ENCODE peak calls at places on chromosomes 1 and 21, in nine cellular contexts. A is psoas muscle; X is endodermal cell; F is brain microvascular endothelial cell; T is AG04450; P is naive thymus-derived CD4-positive, alpha-beta T cell; B is GM23338; E is A549; G is neural progenitor cell. O is an unnamed sample.

GRCh38 chr1:91864017-91864700 is 21.8 kb downstream of the TGFBR3 start:
- DNase-seq in A (no peak), X (no peak), F (peak; percentile 15), T (no peak), P (no peak), B (no peak), E (no peak), G (no peak), O (no peak)

GRCh38 chr1:6960291-6960758 is 175.1 kb downstream of the CAMTA1 start:
- DNase-seq in A (peak; percentile 80), X (no peak), F (no peak), T (peak; percentile 15), P (no peak), B (no peak), E (no peak), G (no peak), O (no peak)

GRCh38 chr21:43318841-43319781 is 107.8 kb downstream of the SIK1 start:
- DNase-seq in A (peak; percentile 58), X (no peak), F (peak; percentile 80), T (peak; percentile 16), P (no peak), B (no peak), E (peak; percentile 55), G (no peak), O (no peak)

GRCh38 chr1:31548899-31549806 is 27.2 kb upstream of the TINAGL1 start:
- DNase-seq in A (peak; percentile 84), X (peak; percentile 98), F (peak; percentile 92), T (peak; percentile 70), P (peak; percentile 79), B (peak; percentile 89), E (peak; percentile 84), G (peak; percentile 87), O (peak; percentile 68)

GRCh38 chr1:47940321-47940720 is 56.9 kb downstream of the TRABD2B start:
- DNase-seq in A (no peak), X (no peak), F (peak; percentile 6), T (no peak), P (no peak), B (no peak), E (no peak), G (no peak), O (no peak)

GRCh38 chr1:51336004-51336403 is 5.6 kb upstream of the TTC39A start:
- DNase-seq in A (no peak), X (no peak), F (no peak), T (no peak), P (no peak), B (no peak), E (no peak), G (no peak), O (no peak)

GRCh38 chr21:27636671-27637070 is 669.8 kb upstream of the ADAMTS5 start:
- DNase-seq in A (peak; percentile 49), X (no peak), F (no peak), T (no peak), P (no peak), B (no peak), E (no peak), G (no peak), O (no peak)

GRCh38 chr1:66446261-66447001 is 87.5 kb upstream of the SGIP1 start:
- DNase-seq in A (no peak), X (peak; percentile 55), F (peak; percentile 61), T (no peak), P (peak; percentile 76), B (peak; percentile 80), E (peak; percentile 68), G (peak; percentile 76), O (peak; percentile 78)

GRCh38 chr1:22169816-22170215 is 26.9 kb upstream of the WNT4 start:
- DNase-seq in A (no peak), X (no peak), F (no peak), T (no peak), P (no peak), B (no peak), E (no peak), G (peak; percentile 20), O (no peak)

GRCh38 chr1:43565600-43566360 is 35.1 kb downstream of the PTPRF start:
- DNase-seq in A (peak; percentile 61), X (peak; percentile 89), F (peak; percentile 18), T (no peak), P (peak; percentile 21), B (peak; percentile 84), E (no peak), G (peak; percentile 91), O (peak; percentile 58)

GRCh38 chr1:39882152-39882551 is 1.2 kb downstream of the TRIT1 start:
- DNase-seq in A (no peak), X (no peak), F (no peak), T (no peak), P (no peak), B (no peak), E (no peak), G (no peak), O (no peak)

GRCh38 chr1:39672551-39672947 is 642 bp upstream of the NT5C1A start:
- DNase-seq in A (no peak), X (peak; percentile 83), F (no peak), T (no peak), P (peak; percentile 25), B (peak; percentile 64), E (no peak), G (peak; percentile 63), O (peak; percentile 38)

GRCh38 chr1:243732627-243733026 is 117.4 kb downstream of the AKT3 start:
- DNase-seq in A (no peak), X (peak; percentile 65), F (no peak), T (no peak), P (no peak), B (peak; percentile 45), E (no peak), G (peak; percentile 12), O (no peak)

GRCh38 chr1:41532206-41532975 is 47.9 kb upstream of the EDN2 start:
- DNase-seq in A (no peak), X (no peak), F (no peak), T (no peak), P (no peak), B (no peak), E (no peak), G (no peak), O (no peak)

DNA sequence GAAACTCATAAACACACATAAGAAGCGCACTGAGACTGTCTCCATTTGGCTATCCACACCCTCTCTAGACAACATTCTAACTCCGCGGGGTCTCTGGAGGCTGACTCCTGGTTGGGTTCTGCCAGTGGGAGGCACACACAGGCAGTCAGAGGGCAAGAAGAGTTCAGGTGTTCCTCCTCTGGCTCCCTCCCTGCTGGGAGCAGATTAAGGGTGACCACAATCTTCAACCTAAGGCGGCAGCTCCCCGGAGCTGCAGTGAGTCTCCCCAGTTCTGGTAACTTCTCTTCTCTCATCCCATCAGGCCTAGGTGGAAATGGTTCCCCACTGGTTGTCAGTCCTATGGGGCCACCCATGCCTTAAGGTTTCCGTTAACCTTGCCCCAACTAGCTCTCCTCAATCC is 7.4 kb upstream of the TENT5C start:
- DNase-seq in A (no peak), X (no peak), F (no peak), T (no peak), P (no peak), B (no peak), E (no peak), G (no peak), O (no peak)
- H3K27ac ChIP-seq in A (peak overlapping the region; percentile 88), X (no peak overlapping the region), F (no peak overlapping the region), T (no peak overlapping the region), P (no peak overlapping the region), B (no peak overlapping the region), E (no peak overlapping the region), G (no peak overlapping the region), O (no peak overlapping the region)

GRCh38 chr1:172900359-172900997 is 150.3 kb downstream of the TNFSF18 start:
- DNase-seq in A (no peak), X (no peak), F (no peak), T (no peak), P (no peak), B (no peak), E (no peak), G (no peak), O (no peak)

GRCh38 chr1:172903581-172904220 is 147.0 kb downstream of the TNFSF18 start:
- DNase-seq in A (no peak), X (no peak), F (no peak), T (no peak), P (no peak), B (no peak), E (no peak), G (no peak), O (no peak)

GRCh38 chr1:172902200-172902599 is 148.5 kb downstream of the TNFSF18 start:
- DNase-seq in A (no peak), X (no peak), F (no peak), T (no peak), P (no peak), B (no peak), E (no peak), G (no peak), O (no peak)

GRCh38 chr1:172905452-172905851 is 145.3 kb downstream of the TNFSF18 start:
- DNase-seq in A (no peak), X (no peak), F (no peak), T (no peak), P (no peak), B (no peak), E (no peak), G (no peak), O (no peak)

GRCh38 chr1:172902861-172903381 is 147.8 kb downstream of the TNFSF18 start:
- DNase-seq in A (no peak), X (no peak), F (peak; percentile 64), T (no peak), P (no peak), B (no peak), E (no peak), G (no peak), O (no peak)
- H3K27ac ChIP-seq in A (no peak overlapping the region), X (no peak overlapping the region), F (peak overlapping the region; percentile 94), T (peak overlapping the region; percentile 11), P (no peak overlapping the region), B (no peak overlapping the region), E (peak overlapping the region; percentile 25), G (no peak overlapping the region), O (no peak overlapping the region)

GRCh38 chr1:214384373-214385079 is 103.6 kb downstream of the SMYD2 start:
- DNase-seq in A (no peak), X (no peak), F (no peak), T (no peak), P (no peak), B (no peak), E (no peak), G (no peak), O (no peak)

GRCh38 chr1:214386747-214387146 is 105.8 kb downstream of the SMYD2 start:
- DNase-seq in A (peak; percentile 65), X (no peak), F (peak; percentile 81), T (no peak), P (no peak), B (no peak), E (no peak), G (no peak), O (no peak)

GRCh38 chr1:214383381-214384372 is 102.7 kb downstream of the SMYD2 start:
- DNase-seq in A (no peak), X (peak; percentile 26), F (no peak), T (no peak), P (no peak), B (no peak), E (no peak), G (no peak), O (no peak)

GRCh38 chr1:214385428-214385827 is 104.5 kb downstream of the SMYD2 start:
- DNase-seq in A (no peak), X (no peak), F (no peak), T (no peak), P (no peak), B (no peak), E (no peak), G (no peak), O (no peak)

GRCh38 chr1:214386333-214386732 is 105.4 kb downstream of the SMYD2 start:
- DNase-seq in A (no peak), X (no peak), F (no peak), T (no peak), P (no peak), B (no peak), E (no peak), G (no peak), O (no peak)
- H3K27ac ChIP-seq in A (peak overlapping the region; percentile 44), X (no peak overlapping the region), F (peak overlapping the region; percentile 55), T (no peak overlapping the region), P (no peak overlapping the region), B (no peak overlapping the region), E (no peak overlapping the region), G (no peak overlapping the region), O (no peak overlapping the region)

GRCh38 chr1:241387216-241387615 is 30.2 kb upstream of the RGS7 start:
- DNase-seq in A (no peak), X (no peak), F (no peak), T (no peak), P (no peak), B (no peak), E (no peak), G (no peak), O (no peak)
- H3K27ac ChIP-seq in A (no peak overlapping the region), X (no peak overlapping the region), F (no peak overlapping the region), T (no peak overlapping the region), P (no peak overlapping the region), B (no peak overlapping the region), E (no peak overlapping the region), G (no peak overlapping the region), O (no peak overlapping the region)